ENCODE peak calls at places on chromosomes 5 and 9, in seven cellular contexts. One of them, this sample, is unnamed.
A peak's percentile ranks its signal among the peaks of the same experiment; 100 is the strongest.

GRCh38 chr9:129336130-129336528 is 158.1 kb upstream of the IER5L start:
- DNase-seq in coronary artery: no peak
- DNase-seq in A549: no peak
- DNase-seq in tibial nerve: no peak
- DNase-seq in posterior vena cava: no peak
- DNase-seq in stimulated activated CD8-positive, alpha-beta memory T cell treated with anti-CD3 and anti-CD28 coated beads, Interleukin-4, amount 100 ng/mL, for 48 hours: no peak
- DNase-seq in activated CD8-positive, alpha-beta memory T cell treated with anti-CD3 and anti-CD28 coated beads, Interleukin-2, amount 50 U/mL, for 4 hours: no peak
- DNase-seq in this sample: no peak

GRCh38 chr5:118808441-118808840 is 179.9 kb downstream of the DTWD2 start:
- DNase-seq in coronary artery: no peak
- DNase-seq in A549: no peak
- DNase-seq in tibial nerve: no peak
- DNase-seq in posterior vena cava: no peak
- DNase-seq in stimulated activated CD8-positive, alpha-beta memory T cell treated with anti-CD3 and anti-CD28 coated beads, Interleukin-4, amount 100 ng/mL, for 48 hours: no peak
- DNase-seq in activated CD8-positive, alpha-beta memory T cell treated with anti-CD3 and anti-CD28 coated beads, Interleukin-2, amount 50 U/mL, for 4 hours: no peak
- DNase-seq in this sample: no peak

GRCh38 chr5:149902177-149902576 is 42.4 kb downstream of the PDE6A start:
- DNase-seq in coronary artery: no peak
- DNase-seq in A549: no peak
- DNase-seq in tibial nerve: no peak
- DNase-seq in posterior vena cava: no peak
- DNase-seq in stimulated activated CD8-positive, alpha-beta memory T cell treated with anti-CD3 and anti-CD28 coated beads, Interleukin-4, amount 100 ng/mL, for 48 hours: no peak
- DNase-seq in activated CD8-positive, alpha-beta memory T cell treated with anti-CD3 and anti-CD28 coated beads, Interleukin-2, amount 50 U/mL, for 4 hours: no peak
- DNase-seq in this sample: no peak

GRCh38 chr5:127892467-127893207 is 189.4 kb downstream of the CCDC192 start:
- DNase-seq in coronary artery: no peak
- DNase-seq in A549: no peak
- DNase-seq in tibial nerve: no peak
- DNase-seq in posterior vena cava: no peak
- DNase-seq in stimulated activated CD8-positive, alpha-beta memory T cell treated with anti-CD3 and anti-CD28 coated beads, Interleukin-4, amount 100 ng/mL, for 48 hours: no peak
- DNase-seq in activated CD8-positive, alpha-beta memory T cell treated with anti-CD3 and anti-CD28 coated beads, Interleukin-2, amount 50 U/mL, for 4 hours: no peak
- DNase-seq in this sample: no peak

GRCh38 chr9:90344013-90344412 is 298.6 kb downstream of the DIRAS2 start:
- DNase-seq in coronary artery: no peak
- DNase-seq in A549: no peak
- DNase-seq in tibial nerve: no peak
- DNase-seq in posterior vena cava: no peak
- DNase-seq in stimulated activated CD8-positive, alpha-beta memory T cell treated with anti-CD3 and anti-CD28 coated beads, Interleukin-4, amount 100 ng/mL, for 48 hours: no peak
- DNase-seq in activated CD8-positive, alpha-beta memory T cell treated with anti-CD3 and anti-CD28 coated beads, Interleukin-2, amount 50 U/mL, for 4 hours: no peak
- DNase-seq in this sample: no peak

GRCh38 chr5:147509041-147509709 is 693 bp downstream of the DPYSL3 start:
- DNase-seq in coronary artery: peak; percentile 74
- DNase-seq in A549: no peak
- DNase-seq in tibial nerve: no peak
- DNase-seq in posterior vena cava: peak; percentile 86
- DNase-seq in stimulated activated CD8-positive, alpha-beta memory T cell treated with anti-CD3 and anti-CD28 coated beads, Interleukin-4, amount 100 ng/mL, for 48 hours: no peak
- DNase-seq in activated CD8-positive, alpha-beta memory T cell treated with anti-CD3 and anti-CD28 coated beads, Interleukin-2, amount 50 U/mL, for 4 hours: no peak
- DNase-seq in this sample: peak; percentile 85

GRCh38 chr9:92489209-92489608 is 6.9 kb upstream of the ASPN start:
- DNase-seq in coronary artery: no peak
- DNase-seq in A549: no peak
- DNase-seq in tibial nerve: no peak
- DNase-seq in posterior vena cava: no peak
- DNase-seq in stimulated activated CD8-positive, alpha-beta memory T cell treated with anti-CD3 and anti-CD28 coated beads, Interleukin-4, amount 100 ng/mL, for 48 hours: no peak
- DNase-seq in activated CD8-positive, alpha-beta memory T cell treated with anti-CD3 and anti-CD28 coated beads, Interleukin-2, amount 50 U/mL, for 4 hours: no peak
- DNase-seq in this sample: no peak

GRCh38 chr9:99034149-99034548 is 70.8 kb upstream of the TGFBR1 start:
- DNase-seq in coronary artery: no peak
- DNase-seq in A549: no peak
- DNase-seq in tibial nerve: no peak
- DNase-seq in posterior vena cava: no peak
- DNase-seq in stimulated activated CD8-positive, alpha-beta memory T cell treated with anti-CD3 and anti-CD28 coated beads, Interleukin-4, amount 100 ng/mL, for 48 hours: no peak
- DNase-seq in activated CD8-positive, alpha-beta memory T cell treated with anti-CD3 and anti-CD28 coated beads, Interleukin-2, amount 50 U/mL, for 4 hours: no peak
- DNase-seq in this sample: no peak

GRCh38 chr9:125558453-125559084 is 148.4 kb downstream of the MAPKAP1 start:
- DNase-seq in coronary artery: no peak
- DNase-seq in A549: peak; percentile 74
- DNase-seq in tibial nerve: peak; percentile 21
- DNase-seq in posterior vena cava: no peak
- DNase-seq in stimulated activated CD8-positive, alpha-beta memory T cell treated with anti-CD3 and anti-CD28 coated beads, Interleukin-4, amount 100 ng/mL, for 48 hours: peak; percentile 58
- DNase-seq in activated CD8-positive, alpha-beta memory T cell treated with anti-CD3 and anti-CD28 coated beads, Interleukin-2, amount 50 U/mL, for 4 hours: peak; percentile 46
- DNase-seq in this sample: no peak

GRCh38 chr5:112604741-112605390 is 132.8 kb upstream of the APC start:
- DNase-seq in coronary artery: no peak
- DNase-seq in A549: no peak
- DNase-seq in tibial nerve: no peak
- DNase-seq in posterior vena cava: no peak
- DNase-seq in stimulated activated CD8-positive, alpha-beta memory T cell treated with anti-CD3 and anti-CD28 coated beads, Interleukin-4, amount 100 ng/mL, for 48 hours: no peak
- DNase-seq in activated CD8-positive, alpha-beta memory T cell treated with anti-CD3 and anti-CD28 coated beads, Interleukin-2, amount 50 U/mL, for 4 hours: no peak
- DNase-seq in this sample: no peak

GRCh38 chr5:159560073-159560472 is 229.8 kb upstream of the IL12B start:
- DNase-seq in coronary artery: no peak
- DNase-seq in A549: no peak
- DNase-seq in tibial nerve: no peak
- DNase-seq in posterior vena cava: no peak
- DNase-seq in stimulated activated CD8-positive, alpha-beta memory T cell treated with anti-CD3 and anti-CD28 coated beads, Interleukin-4, amount 100 ng/mL, for 48 hours: no peak
- DNase-seq in activated CD8-positive, alpha-beta memory T cell treated with anti-CD3 and anti-CD28 coated beads, Interleukin-2, amount 50 U/mL, for 4 hours: no peak
- DNase-seq in this sample: no peak

GRCh38 chr5:136012041-136012804 is 16.6 kb upstream of the TGFBI start:
- DNase-seq in coronary artery: no peak
- DNase-seq in A549: peak; percentile 44
- DNase-seq in tibial nerve: no peak
- DNase-seq in posterior vena cava: no peak
- DNase-seq in stimulated activated CD8-positive, alpha-beta memory T cell treated with anti-CD3 and anti-CD28 coated beads, Interleukin-4, amount 100 ng/mL, for 48 hours: no peak
- DNase-seq in activated CD8-positive, alpha-beta memory T cell treated with anti-CD3 and anti-CD28 coated beads, Interleukin-2, amount 50 U/mL, for 4 hours: no peak
- DNase-seq in this sample: no peak

GRCh38 chr5:66744040-66744439 is 147.8 kb downstream of the MAST4 start:
- DNase-seq in coronary artery: no peak
- DNase-seq in A549: no peak
- DNase-seq in tibial nerve: no peak
- DNase-seq in posterior vena cava: peak; percentile 62
- DNase-seq in stimulated activated CD8-positive, alpha-beta memory T cell treated with anti-CD3 and anti-CD28 coated beads, Interleukin-4, amount 100 ng/mL, for 48 hours: no peak
- DNase-seq in activated CD8-positive, alpha-beta memory T cell treated with anti-CD3 and anti-CD28 coated beads, Interleukin-2, amount 50 U/mL, for 4 hours: no peak
- DNase-seq in this sample: no peak

GRCh38 chr9:23851024-23851629 is 25.1 kb upstream of the ELAVL2 start:
- DNase-seq in coronary artery: no peak
- DNase-seq in A549: peak; percentile 12
- DNase-seq in tibial nerve: no peak
- DNase-seq in posterior vena cava: no peak
- DNase-seq in stimulated activated CD8-positive, alpha-beta memory T cell treated with anti-CD3 and anti-CD28 coated beads, Interleukin-4, amount 100 ng/mL, for 48 hours: no peak
- DNase-seq in activated CD8-positive, alpha-beta memory T cell treated with anti-CD3 and anti-CD28 coated beads, Interleukin-2, amount 50 U/mL, for 4 hours: no peak
- DNase-seq in this sample: no peak

GRCh38 chr5:175778951-175779475 is 92.4 kb upstream of the CPLX2 start:
- DNase-seq in coronary artery: no peak
- DNase-seq in A549: peak; percentile 40
- DNase-seq in tibial nerve: no peak
- DNase-seq in posterior vena cava: no peak
- DNase-seq in stimulated activated CD8-positive, alpha-beta memory T cell treated with anti-CD3 and anti-CD28 coated beads, Interleukin-4, amount 100 ng/mL, for 48 hours: no peak
- DNase-seq in activated CD8-positive, alpha-beta memory T cell treated with anti-CD3 and anti-CD28 coated beads, Interleukin-2, amount 50 U/mL, for 4 hours: no peak
- DNase-seq in this sample: no peak

GRCh38 chr5:14775857-14776256 is 95.7 kb downstream of the ANKH start:
- DNase-seq in coronary artery: no peak
- DNase-seq in A549: no peak
- DNase-seq in tibial nerve: peak; percentile 17
- DNase-seq in posterior vena cava: no peak
- DNase-seq in stimulated activated CD8-positive, alpha-beta memory T cell treated with anti-CD3 and anti-CD28 coated beads, Interleukin-4, amount 100 ng/mL, for 48 hours: no peak
- DNase-seq in activated CD8-positive, alpha-beta memory T cell treated with anti-CD3 and anti-CD28 coated beads, Interleukin-2, amount 50 U/mL, for 4 hours: no peak
- DNase-seq in this sample: no peak

GRCh38 chr5:88109806-88110205 is 158.8 kb downstream of the TMEM161B start:
- DNase-seq in coronary artery: no peak
- DNase-seq in A549: no peak
- DNase-seq in tibial nerve: no peak
- DNase-seq in posterior vena cava: no peak
- DNase-seq in stimulated activated CD8-positive, alpha-beta memory T cell treated with anti-CD3 and anti-CD28 coated beads, Interleukin-4, amount 100 ng/mL, for 48 hours: no peak
- DNase-seq in activated CD8-positive, alpha-beta memory T cell treated with anti-CD3 and anti-CD28 coated beads, Interleukin-2, amount 50 U/mL, for 4 hours: no peak
- DNase-seq in this sample: no peak

GRCh38 chr9:110156902-110157301 is 51.1 kb downstream of the C9orf152 start:
- DNase-seq in coronary artery: no peak
- DNase-seq in A549: no peak
- DNase-seq in tibial nerve: no peak
- DNase-seq in posterior vena cava: no peak
- DNase-seq in stimulated activated CD8-positive, alpha-beta memory T cell treated with anti-CD3 and anti-CD28 coated beads, Interleukin-4, amount 100 ng/mL, for 48 hours: no peak
- DNase-seq in activated CD8-positive, alpha-beta memory T cell treated with anti-CD3 and anti-CD28 coated beads, Interleukin-2, amount 50 U/mL, for 4 hours: no peak
- DNase-seq in this sample: no peak

GRCh38 chr5:134091626-134092121 is 22.8 kb upstream of the TCF7 start:
- DNase-seq in coronary artery: no peak
- DNase-seq in A549: no peak
- DNase-seq in tibial nerve: no peak
- DNase-seq in posterior vena cava: peak; percentile 41
- DNase-seq in stimulated activated CD8-positive, alpha-beta memory T cell treated with anti-CD3 and anti-CD28 coated beads, Interleukin-4, amount 100 ng/mL, for 48 hours: no peak
- DNase-seq in activated CD8-positive, alpha-beta memory T cell treated with anti-CD3 and anti-CD28 coated beads, Interleukin-2, amount 50 U/mL, for 4 hours: no peak
- DNase-seq in this sample: no peak

This sample was measured in osteocyte.